ENCODE peak calls at places on chromosomes 12 and 14, in seven cellular contexts. H is HepG2, B is H1, V is HCT116, N is K562, G is GM12878, D is SK-N-SH. S is an unnamed sample.

GRCh38 chr12:104454997-104455396 is 1.8 kb upstream of the CHST11 start:
- DNase-seq in G (no peak), V (peak; percentile 57), H (no peak), N (no peak), D (no peak), B (no peak), S (no peak)

GRCh38 chr12:81558031-81558430 is 201.1 kb downstream of the PPFIA2 start:
- DNase-seq in N (no peak), B (no peak), G (no peak), H (no peak), D (no peak), V (no peak), S (no peak)

GRCh38 chr12:94603434-94604068 is 46.8 kb downstream of the TMCC3 start:
- DNase-seq in D (no peak), B (peak; percentile 81), H (peak; percentile 5), V (peak; percentile 22), N (peak; percentile 54), G (no peak), S (no peak)

GRCh38 chr14:98909251-98909944 is 362.6 kb downstream of the BCL11B start:
- DNase-seq in H (peak; percentile 31), G (no peak), D (no peak), V (peak; percentile 89), B (no peak), N (no peak), S (peak; percentile 51)

GRCh38 chr14:102221026-102221425 is 81.3 kb downstream of the WDR20 start:
- DNase-seq in D (no peak), B (peak; percentile 53), V (no peak), N (no peak), G (no peak), H (no peak), S (no peak)

GRCh38 chr12:28937196-28937595 is 211.9 kb upstream of the FAR2 start:
- DNase-seq in G (no peak), N (no peak), D (no peak), B (no peak), V (no peak), H (no peak), S (no peak)

GRCh38 chr12:111339306-111339938 is 29.5 kb downstream of the PHETA1 start:
- DNase-seq in N (no peak), H (no peak), V (no peak), D (no peak), G (no peak), B (no peak), S (no peak)

GRCh38 chr14:103123128-103123633 is at the start of gene TNFAIP2:
- DNase-seq in D (no peak), V (no peak), G (no peak), H (no peak), N (peak; percentile 57), B (peak; percentile 83), S (no peak)

GRCh38 chr12:120141336-120141735 is 24.8 kb upstream of the RAB35 start:
- DNase-seq in D (no peak), H (no peak), N (no peak), V (no peak), B (no peak), G (no peak), S (no peak)

GRCh38 chr12:31749024-31749704 is 20.3 kb upstream of the AMN1 start:
- DNase-seq in V (peak; percentile 99), N (peak; percentile 95), D (no peak), G (peak; percentile 99), H (peak; percentile 99), B (no peak), S (peak; percentile 98)

GRCh38 chr14:85534435-85534834 is 4.5 kb downstream of the FLRT2 start:
- DNase-seq in B (no peak), H (no peak), G (no peak), D (no peak), V (no peak), N (no peak), S (no peak)

GRCh38 chr14:51167587-51168219 is 72.3 kb upstream of the TMX1 start:
- DNase-seq in V (no peak), D (no peak), N (no peak), G (no peak), B (no peak), H (no peak), S (no peak)

GRCh38 chr12:45407188-45407850 is 191.4 kb downstream of the ANO6 start:
- DNase-seq in B (no peak), N (peak; percentile 16), D (no peak), H (no peak), G (no peak), V (no peak), S (no peak)
- TF ChIP-seq SIN3A in B (no peak), N (no peak), D (no peak), H (no peak), G (no peak), V (no peak), S (no peak)

DNA sequence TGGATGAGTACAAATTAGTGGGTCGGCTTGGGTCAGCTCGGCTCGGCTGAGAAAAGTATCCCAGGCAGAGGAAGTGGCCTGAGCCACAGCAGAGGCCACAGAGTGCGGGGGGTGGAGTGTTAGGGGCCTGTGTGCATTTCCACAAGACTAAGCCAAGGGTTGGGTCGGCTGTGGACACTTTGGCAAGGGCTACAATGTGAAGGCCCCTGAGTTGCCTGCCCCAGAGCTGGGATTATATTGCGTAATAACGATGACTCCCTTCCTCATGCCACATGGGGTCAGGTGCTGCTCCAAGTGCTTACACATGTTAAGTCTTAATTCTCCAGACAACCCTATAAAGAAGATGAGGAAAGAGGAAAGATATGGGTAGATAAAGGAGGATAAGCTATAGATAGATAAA is 11.4 kb downstream of the EVL start:
- DNase-seq in G (no peak), N (peak; percentile 28), B (no peak), H (no peak), D (no peak), V (no peak), S (no peak)
- TF ChIP-seq POLR2AphosphoS5 in G (no peak), N (no peak), B (no peak), H (no peak), D (no peak), V (no peak), S (no peak)

DNA sequence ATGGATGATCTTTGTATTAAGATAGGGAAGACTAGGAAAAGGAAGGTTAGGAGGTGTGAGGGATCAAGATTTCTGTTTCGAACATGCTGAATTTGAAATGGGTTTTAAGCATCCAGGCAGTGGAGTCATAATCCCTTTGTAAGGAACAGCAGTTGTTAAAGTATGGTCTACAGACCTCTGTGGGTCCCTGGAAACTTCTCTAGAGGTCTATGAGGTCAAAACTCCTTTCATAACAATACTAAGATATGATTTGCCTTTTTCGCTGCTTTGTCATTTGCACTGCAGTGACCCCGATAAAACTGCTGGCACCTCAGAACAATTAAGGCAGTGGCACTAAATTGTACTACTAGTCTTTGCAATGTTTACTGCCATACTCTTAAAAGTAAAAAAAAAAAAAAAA is 1.5 kb downstream of the RAD51AP1 start:
- DNase-seq in H (no peak), N (no peak), B (no peak), D (no peak), G (no peak), V (no peak), S (no peak)
- H3K9me3 ChIP-seq in H (no peaks in the 10 kb centered on the region), N (no peaks in the 10 kb centered on the region), B (no peaks in the 10 kb centered on the region), D (no peaks in the 10 kb centered on the region), G (no peaks in the 10 kb centered on the region), V (no peaks in the 10 kb centered on the region), S (no peaks in the 10 kb centered on the region)

GRCh38 chr12:402127-402456 is 648 bp downstream of the CCDC77 start:
- DNase-seq in H (peak; percentile 42), D (peak; percentile 32), V (no peak), B (no peak), N (peak; percentile 53), G (no peak), S (no peak)

GRCh38 chr12:400828-401227 is 616 bp upstream of the CCDC77 start:
- DNase-seq in H (no peak), V (no peak), D (no peak), G (no peak), N (peak; percentile 18), B (no peak), S (no peak)

DNA sequence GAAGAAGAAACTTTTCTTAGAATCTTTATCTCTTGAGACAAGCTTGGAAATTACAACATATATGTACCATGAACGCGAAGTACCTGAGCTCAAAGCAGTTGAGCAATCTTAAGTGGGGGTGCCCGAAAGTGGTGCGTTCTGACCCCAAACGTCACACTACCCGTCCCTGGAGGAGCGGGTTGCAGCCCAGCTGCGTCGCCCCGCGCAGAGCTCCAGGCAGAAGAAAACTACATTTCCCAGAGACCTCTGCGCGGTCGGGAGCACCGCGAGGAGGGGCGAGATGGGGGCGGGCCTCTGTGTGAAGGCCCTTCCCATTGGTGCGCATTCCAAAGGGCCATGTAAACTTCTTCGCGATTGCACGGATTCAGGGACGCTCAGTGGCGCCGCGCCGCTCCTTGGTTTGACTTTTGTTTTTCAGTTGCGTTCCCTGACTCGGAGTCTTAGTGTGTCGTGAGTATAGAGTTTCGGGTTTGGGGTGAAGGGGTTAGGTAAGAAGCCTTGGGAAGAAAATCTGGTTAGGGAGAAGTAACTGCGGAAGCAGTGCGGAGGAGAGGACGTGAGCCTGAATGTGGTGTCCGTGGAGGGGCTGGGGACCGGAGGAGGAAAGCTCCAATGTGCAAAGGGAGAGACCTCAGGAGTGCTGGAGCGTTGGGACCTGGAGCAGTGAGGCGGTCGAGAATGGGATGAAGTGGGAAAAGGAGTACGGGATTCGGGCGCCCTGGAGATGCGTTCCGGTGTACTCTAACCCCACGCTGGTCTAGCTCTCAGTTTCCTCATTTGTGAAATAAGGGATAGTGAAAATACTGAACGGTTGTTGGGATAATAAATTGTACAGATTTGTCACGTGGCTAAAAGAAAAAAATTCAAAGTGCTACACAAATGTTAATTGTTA is at the start of gene CCDC77:
- DNase-seq in D (peak; percentile 95), H (peak; percentile 89), G (peak; percentile 86), N (peak; percentile 93), V (peak; percentile 83), B (peak; percentile 96), S (peak; percentile 58)
- TF ChIP-seq SIN3A in D (peak; percentile 92), H (peak; percentile 92), G (peak; percentile 97), N (no peak), V (peak; percentile 85), B (peak; percentile 63), S (no peak)

DNA sequence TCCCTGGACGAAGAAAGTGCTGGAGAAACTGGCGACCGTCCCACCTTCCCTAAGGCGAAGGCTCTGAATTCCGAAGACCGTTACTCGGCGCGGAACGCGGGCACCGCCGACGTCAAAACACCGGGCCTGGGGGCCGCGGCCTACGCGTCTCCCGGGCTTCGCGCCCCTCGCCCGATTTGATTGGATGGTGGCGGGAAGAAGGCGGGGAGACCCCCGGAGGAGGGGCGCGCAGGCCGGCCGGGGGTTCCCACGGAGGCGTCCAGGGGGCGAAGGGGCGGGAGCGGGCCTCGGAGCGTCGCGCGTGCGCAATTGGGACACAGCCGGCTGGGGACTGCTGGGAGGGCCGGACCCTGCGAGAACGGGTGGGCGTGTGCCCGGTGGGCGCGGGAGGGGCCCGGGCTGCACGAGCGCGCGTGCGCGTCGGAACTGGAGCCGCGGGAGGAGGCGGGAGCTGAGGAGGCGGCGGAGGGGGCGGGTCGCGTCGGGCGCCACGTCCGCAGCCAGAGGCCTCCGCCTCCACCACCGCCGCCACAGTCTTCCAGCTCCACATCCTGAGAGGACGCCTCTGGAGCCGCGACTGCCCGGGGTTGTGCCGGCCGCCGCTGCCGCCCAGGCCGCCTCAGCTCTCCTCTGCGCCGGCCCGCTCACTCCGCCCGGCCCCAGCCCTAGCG is at the start of gene TMEM263:
- DNase-seq in V (peak; percentile 45), D (peak; percentile 100), B (peak; percentile 93), G (peak; percentile 83), N (peak; percentile 98), H (peak; percentile 91), S (peak; percentile 62)
- TF ChIP-seq POLR2AphosphoS5 in V (peak; percentile 96), D (peak; percentile 89), B (peak; percentile 77), G (peak; percentile 88), N (peak; percentile 69), H (peak; percentile 81), S (peak; percentile 75)

GRCh38 chr14:61231810-61232209 is 49.3 kb downstream of the TMEM30B start:
- DNase-seq in V (no peak), G (no peak), D (no peak), B (no peak), N (no peak), H (no peak), S (no peak)
- H3K9me3 ChIP-seq in V (no peaks in the 10 kb centered on the region), G (no peaks in the 10 kb centered on the region), D (no peaks in the 10 kb centered on the region), B (no peaks in the 10 kb centered on the region), N (no peaks in the 10 kb centered on the region), H (no peaks in the 10 kb centered on the region), S (no peaks in the 10 kb centered on the region)

GRCh38 chr12:114913871-114914801 is 230.2 kb upstream of the TBX3 start:
- DNase-seq in D (no peak), N (no peak), B (no peak), V (peak; percentile 38), G (no peak), H (no peak), S (peak; percentile 41)
- TF ChIP-seq SIN3A in D (no peak), N (no peak), B (no peak), V (no peak), G (no peak), H (no peak), S (no peak)